ENCODE peak calls at places on chromosome 4, in seven cellular contexts. One of them, this sample, is unnamed.

GRCh38 chr4:17168571-17168970 is 270.1 kb upstream of the LDB2 start:
- DNase-seq in HepG2: no peak
- DNase-seq in H1: no peak
- DNase-seq in HCT116: no peak
- DNase-seq in GM12878: no peak
- DNase-seq in K562: no peak
- DNase-seq in SK-N-SH: no peak
- DNase-seq in this sample: no peak

GRCh38 chr4:13327991-13328390 is 156.1 kb downstream of the RAB28 start:
- DNase-seq in GM12878: no peak
- DNase-seq in HCT116: no peak
- DNase-seq in SK-N-SH: no peak
- DNase-seq in K562: no peak
- DNase-seq in H1: no peak
- DNase-seq in HepG2: no peak
- DNase-seq in this sample: no peak

GRCh38 chr4:147194604-147195003 is 248.9 kb upstream of the TTC29 start:
- DNase-seq in HepG2: no peak
- DNase-seq in GM12878: no peak
- DNase-seq in SK-N-SH: no peak
- DNase-seq in H1: no peak
- DNase-seq in K562: no peak
- DNase-seq in HCT116: no peak
- DNase-seq in this sample: no peak

GRCh38 chr4:1207157-1207470 is 34.7 kb upstream of the SPON2 start:
- DNase-seq in HepG2: no peak
- DNase-seq in HCT116: no peak
- DNase-seq in K562: no peak
- DNase-seq in H1: peak; percentile 45
- DNase-seq in SK-N-SH: no peak
- DNase-seq in GM12878: no peak
- DNase-seq in this sample: no peak

GRCh38 chr4:155353923-155354540 is 22.7 kb downstream of the MAP9 start:
- DNase-seq in SK-N-SH: peak; percentile 39
- DNase-seq in GM12878: no peak
- DNase-seq in HCT116: peak; percentile 51
- DNase-seq in K562: peak; percentile 8
- DNase-seq in H1: peak; percentile 78
- DNase-seq in HepG2: peak; percentile 27
- DNase-seq in this sample: no peak

GRCh38 chr4:180084561-180084960 is 2158.6 kb upstream of the TENM3 start:
- DNase-seq in SK-N-SH: no peak
- DNase-seq in HCT116: no peak
- DNase-seq in H1: no peak
- DNase-seq in GM12878: no peak
- DNase-seq in K562: no peak
- DNase-seq in HepG2: no peak
- DNase-seq in this sample: no peak

GRCh38 chr4:174061026-174061425 is 222.4 kb downstream of the FBXO8 start:
- DNase-seq in GM12878: no peak
- DNase-seq in HCT116: no peak
- DNase-seq in HepG2: no peak
- DNase-seq in H1: no peak
- DNase-seq in SK-N-SH: no peak
- DNase-seq in K562: no peak
- DNase-seq in this sample: no peak

GRCh38 chr4:59122626-59123025 is 2012.4 kb upstream of the IGFBP7 start:
- DNase-seq in K562: no peak
- DNase-seq in SK-N-SH: no peak
- DNase-seq in HepG2: no peak
- DNase-seq in GM12878: no peak
- DNase-seq in HCT116: no peak
- DNase-seq in H1: no peak
- DNase-seq in this sample: no peak

GRCh38 chr4:185137233-185137925 is 5.7 kb upstream of the SLC25A4 start:
- DNase-seq in SK-N-SH: no peak
- DNase-seq in HCT116: no peak
- DNase-seq in K562: no peak
- DNase-seq in H1: no peak
- DNase-seq in GM12878: no peak
- DNase-seq in HepG2: no peak
- DNase-seq in this sample: no peak

GRCh38 chr4:128287871-128288688 is 467 bp upstream of the PGRMC2 start:
- DNase-seq in SK-N-SH: peak; percentile 99
- DNase-seq in H1: peak; percentile 98
- DNase-seq in HepG2: peak; percentile 96
- DNase-seq in HCT116: peak; percentile 94
- DNase-seq in K562: peak; percentile 99
- DNase-seq in GM12878: peak; percentile 97
- DNase-seq in this sample: peak; percentile 89

GRCh38 chr4:77007358-77008230 is 58.0 kb downstream of the SEPTIN11 start:
- DNase-seq in SK-N-SH: no peak
- DNase-seq in H1: no peak
- DNase-seq in GM12878: no peak
- DNase-seq in HCT116: no peak
- DNase-seq in HepG2: no peak
- DNase-seq in K562: no peak
- DNase-seq in this sample: no peak

GRCh38 chr4:127856485-127857447 is 23.9 kb upstream of the PLK4 start:
- DNase-seq in HCT116: no peak
- DNase-seq in HepG2: no peak
- DNase-seq in K562: no peak
- DNase-seq in SK-N-SH: no peak
- DNase-seq in GM12878: peak; percentile 60
- DNase-seq in H1: no peak
- DNase-seq in this sample: no peak

GRCh38 chr4:5341151-5341925 is 290.1 kb downstream of the STK32B start:
- DNase-seq in K562: no peak
- DNase-seq in HCT116: no peak
- DNase-seq in GM12878: no peak
- DNase-seq in SK-N-SH: no peak
- DNase-seq in HepG2: no peak
- DNase-seq in H1: no peak
- DNase-seq in this sample: no peak

GRCh38 chr4:62683799-62684566 is 1483.9 kb downstream of the ADGRL3 start:
- DNase-seq in SK-N-SH: no peak
- DNase-seq in K562: no peak
- DNase-seq in GM12878: no peak
- DNase-seq in HepG2: no peak
- DNase-seq in HCT116: no peak
- DNase-seq in H1: no peak
- DNase-seq in this sample: no peak

GRCh38 chr4:6024450-6024960 is 6.3 kb upstream of the C4orf50 start:
- DNase-seq in H1: no peak
- DNase-seq in K562: no peak
- DNase-seq in GM12878: no peak
- DNase-seq in HepG2: no peak
- DNase-seq in SK-N-SH: no peak
- DNase-seq in HCT116: no peak
- DNase-seq in this sample: no peak

GRCh38 chr4:138910201-138910913 is 105.2 kb upstream of the NOCT start:
- DNase-seq in H1: no peak
- DNase-seq in HCT116: no peak
- DNase-seq in SK-N-SH: peak; percentile 52
- DNase-seq in K562: no peak
- DNase-seq in HepG2: no peak
- DNase-seq in GM12878: no peak
- DNase-seq in this sample: no peak

GRCh38 chr4:85398276-85398675 is 76.7 kb upstream of the ARHGAP24 start:
- DNase-seq in K562: no peak
- DNase-seq in SK-N-SH: no peak
- DNase-seq in HepG2: no peak
- DNase-seq in HCT116: no peak
- DNase-seq in H1: no peak
- DNase-seq in GM12878: no peak
- DNase-seq in this sample: no peak

GRCh38 chr4:89021062-89021461 is 35.9 kb downstream of the FAM13A start:
- DNase-seq in SK-N-SH: no peak
- DNase-seq in GM12878: no peak
- DNase-seq in HCT116: no peak
- DNase-seq in K562: no peak
- DNase-seq in H1: no peak
- DNase-seq in HepG2: no peak
- DNase-seq in this sample: no peak

GRCh38 chr4:147136308-147136707 is 190.6 kb upstream of the TTC29 start:
- DNase-seq in H1: no peak
- DNase-seq in HepG2: no peak
- DNase-seq in HCT116: no peak
- DNase-seq in SK-N-SH: no peak
- DNase-seq in K562: no peak
- DNase-seq in GM12878: no peak
- DNase-seq in this sample: no peak

GRCh38 chr4:28921886-28922285 is 1798.3 kb upstream of the PCDH7 start:
- DNase-seq in SK-N-SH: no peak
- DNase-seq in K562: no peak
- DNase-seq in HCT116: no peak
- DNase-seq in HepG2: no peak
- DNase-seq in GM12878: no peak
- DNase-seq in H1: no peak
- DNase-seq in this sample: no peak

GRCh38 chr4:126541820-126542219 is 1090.9 kb upstream of the INTU start:
- DNase-seq in HepG2: no peak
- DNase-seq in GM12878: no peak
- DNase-seq in HCT116: no peak
- DNase-seq in K562: no peak
- DNase-seq in H1: no peak
- DNase-seq in SK-N-SH: no peak
- DNase-seq in this sample: no peak

GRCh38 chr4:24632011-24632410 is 47.7 kb upstream of the DHX15 start:
- DNase-seq in HCT116: no peak
- DNase-seq in HepG2: no peak
- DNase-seq in K562: no peak
- DNase-seq in H1: no peak
- DNase-seq in GM12878: no peak
- DNase-seq in SK-N-SH: no peak
- DNase-seq in this sample: no peak

GRCh38 chr4:145779319-145779801 is 99.4 kb downstream of the C4orf51 start:
- DNase-seq in GM12878: no peak
- DNase-seq in HepG2: no peak
- DNase-seq in HCT116: no peak
- DNase-seq in H1: no peak
- DNase-seq in K562: no peak
- DNase-seq in SK-N-SH: no peak
- DNase-seq in this sample: no peak

GRCh38 chr4:32025840-32026459 is 1305.8 kb downstream of the PCDH7 start:
- DNase-seq in K562: no peak
- DNase-seq in HCT116: peak; percentile 74
- DNase-seq in GM12878: no peak
- DNase-seq in H1: no peak
- DNase-seq in HepG2: no peak
- DNase-seq in SK-N-SH: no peak
- DNase-seq in this sample: no peak

GRCh38 chr4:83009529-83009928 is 1.1 kb downstream of the LIN54 start:
- DNase-seq in HCT116: no peak
- DNase-seq in K562: no peak
- DNase-seq in GM12878: no peak
- DNase-seq in H1: no peak
- DNase-seq in SK-N-SH: no peak
- DNase-seq in HepG2: no peak
- DNase-seq in this sample: no peak

GRCh38 chr4:6956087-6956433 is 46.4 kb downstream of the TBC1D14 start:
- DNase-seq in GM12878: no peak
- DNase-seq in SK-N-SH: peak; percentile 6
- DNase-seq in H1: no peak
- DNase-seq in HCT116: no peak
- DNase-seq in K562: no peak
- DNase-seq in HepG2: no peak
- DNase-seq in this sample: no peak

DNA sequence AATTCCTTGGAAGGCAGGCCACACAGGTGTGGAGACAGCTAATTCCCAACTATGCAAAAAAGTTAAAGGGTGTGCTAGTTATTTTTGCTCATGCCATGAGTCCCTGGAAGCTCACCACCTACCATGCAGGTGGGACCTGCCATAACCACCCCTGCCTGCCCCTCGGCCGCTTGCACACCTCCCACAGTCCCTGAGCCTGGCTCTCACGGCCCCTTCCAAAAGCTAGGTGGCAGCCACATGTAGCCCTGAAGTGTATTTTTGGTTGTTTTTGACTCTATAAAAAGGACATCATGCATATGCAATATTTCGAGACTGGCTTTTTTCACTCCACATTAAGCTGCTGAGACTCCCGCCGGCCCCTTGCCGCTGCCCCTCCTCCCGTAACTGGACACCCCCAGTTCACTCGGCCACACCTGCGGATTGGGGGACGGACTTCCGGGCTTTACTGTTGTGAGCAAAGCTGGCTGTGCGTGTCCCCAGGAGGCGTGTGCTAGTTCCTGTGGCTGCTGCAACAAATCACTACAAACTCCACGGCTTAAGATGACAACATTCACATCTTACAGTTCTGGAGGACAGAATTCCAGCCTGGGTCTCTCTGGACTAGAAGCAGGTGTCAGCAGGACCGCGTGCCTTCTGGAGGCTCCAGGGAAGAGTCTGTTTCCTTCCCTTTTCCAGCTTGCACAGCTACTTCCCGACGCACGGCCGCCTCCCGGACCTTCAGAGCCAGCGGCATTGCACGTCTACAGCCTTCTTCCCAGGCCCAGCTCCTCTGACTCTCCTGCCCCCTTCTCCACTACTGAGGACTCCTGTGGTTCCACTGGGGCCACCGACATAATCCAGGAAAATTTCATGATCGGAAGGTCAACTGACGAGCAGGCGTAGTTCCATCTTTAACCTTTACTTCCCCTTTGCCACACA is 24.8 kb downstream of the ZFYVE28 start:
- DNase-seq in HCT116: no peak
- DNase-seq in K562: peak; percentile 81
- DNase-seq in GM12878: no peak
- DNase-seq in HepG2: peak; percentile 32
- DNase-seq in H1: peak; percentile 80
- DNase-seq in SK-N-SH: no peak
- DNase-seq in this sample: no peak
- TF ChIP-seq SIN3A in HCT116: no peak
- TF ChIP-seq SIN3A in K562: no peak
- TF ChIP-seq SIN3A in GM12878: no peak
- TF ChIP-seq SIN3A in HepG2: no peak
- TF ChIP-seq SIN3A in H1: no peak
- TF ChIP-seq SIN3A in SK-N-SH: no peak
- TF ChIP-seq SIN3A in this sample: no peak

GRCh38 chr4:70753630-70754029 is 31.9 kb downstream of the RUFY3 start:
- DNase-seq in K562: no peak
- DNase-seq in HepG2: no peak
- DNase-seq in H1: no peak
- DNase-seq in GM12878: no peak
- DNase-seq in HCT116: no peak
- DNase-seq in SK-N-SH: no peak
- DNase-seq in this sample: no peak
- H3K4me1 ChIP-seq in K562: no peaks in the 10 kb centered on the region
- H3K4me1 ChIP-seq in HepG2: no peaks in the 10 kb centered on the region
- H3K4me1 ChIP-seq in H1: no peaks in the 10 kb centered on the region
- H3K4me1 ChIP-seq in GM12878: peaks cover 39% of the 10 kb centered on the region
- H3K4me1 ChIP-seq in HCT116: no peaks in the 10 kb centered on the region
- H3K4me1 ChIP-seq in SK-N-SH: no peaks in the 10 kb centered on the region
- H3K4me1 ChIP-seq in this sample: no peaks in the 10 kb centered on the region

GRCh38 chr4:94235825-94236224 is 28.2 kb downstream of the SMARCAD1 start:
- DNase-seq in K562: no peak
- DNase-seq in H1: no peak
- DNase-seq in SK-N-SH: no peak
- DNase-seq in GM12878: no peak
- DNase-seq in HCT116: no peak
- DNase-seq in HepG2: no peak
- DNase-seq in this sample: no peak
- TF ChIP-seq SIN3A in K562: no peak
- TF ChIP-seq SIN3A in H1: no peak
- TF ChIP-seq SIN3A in SK-N-SH: no peak
- TF ChIP-seq SIN3A in GM12878: no peak
- TF ChIP-seq SIN3A in HCT116: no peak
- TF ChIP-seq SIN3A in HepG2: no peak
- TF ChIP-seq SIN3A in this sample: no peak

GRCh38 chr4:74660866-74661265 is 133.5 kb downstream of the BTC start:
- DNase-seq in HCT116: no peak
- DNase-seq in HepG2: no peak
- DNase-seq in K562: no peak
- DNase-seq in H1: no peak
- DNase-seq in GM12878: no peak
- DNase-seq in SK-N-SH: no peak
- DNase-seq in this sample: no peak
- H3K4me1 ChIP-seq in HCT116: peaks cover 100% of the 10 kb centered on the region
- H3K4me1 ChIP-seq in HepG2: peaks cover 73% of the 10 kb centered on the region
- H3K4me1 ChIP-seq in K562: peaks cover 4% of the 10 kb centered on the region
- H3K4me1 ChIP-seq in H1: no peaks in the 10 kb centered on the region
- H3K4me1 ChIP-seq in GM12878: no peaks in the 10 kb centered on the region
- H3K4me1 ChIP-seq in SK-N-SH: no peaks in the 10 kb centered on the region
- H3K4me1 ChIP-seq in this sample: no peaks in the 10 kb centered on the region

This sample was measured in Panc1.